ENCODE peak calls at places on chromosome 17, in nine cellular contexts. T is A549, C is sigmoid colon, Q is stomach, E is tibial nerve, Z is H1, N is transverse colon, S is suprapubic skin, R is K562. H is an unnamed sample.

GRCh38 chr17:77382356-77382911 is 241.7 kb downstream of the SEC14L1 start:
- DNase-seq in T (no peak), C (no peak), Z (no peak), R (no peak), S (no peak), N (no peak), E (no peak), Q (no peak), H (no peak)

GRCh38 chr17:19262650-19263620 is 25.8 kb downstream of the EPN2 start:
- DNase-seq in R (no peak), C (peak), E (no peak), Q (no peak), T (no peak), Z (no peak), S (no peak), N (no peak), H (no peak)

GRCh38 chr17:80845863-80846671 is 145.6 kb upstream of the CHMP6 start:
- DNase-seq in N (peak), S (no peak), Q (no peak), T (no peak), Z (no peak), C (peak), E (no peak), R (no peak), H (no peak)

GRCh38 chr17:47290870-47291241 is 32.9 kb upstream of the EFCAB13 start:
- DNase-seq in Q (no peak), S (no peak), N (no peak), T (no peak), Z (no peak), R (no peak), E (no peak), C (no peak), H (no peak)

GRCh38 chr17:39916918-39917317 is 1.5 kb downstream of the GSDMB start:
- DNase-seq in C (no peak), R (peak), Q (no peak), E (no peak), T (peak), N (no peak), Z (no peak), S (no peak), H (no peak)

GRCh38 chr17:55806745-55807466 is 56.1 kb downstream of the PCTP start:
- DNase-seq in S (no peak), Z (no peak), Q (no peak), R (no peak), C (no peak), E (no peak), N (no peak), T (no peak), H (no peak)

GRCh38 chr17:81391964-81392908 is 3.0 kb upstream of the BAHCC1 start:
- DNase-seq in C (peak), S (no peak), Z (no peak), R (no peak), E (no peak), N (peak), T (no peak), Q (no peak), H (peak)

GRCh38 chr17:64200080-64201042 is 62.7 kb downstream of the TEX2 start:
- DNase-seq in E (no peak), R (no peak), Q (no peak), T (no peak), Z (no peak), N (no peak), S (no peak), C (no peak), H (no peak)

GRCh38 chr17:41912925-41913324 is 5.8 kb downstream of the ACLY start:
- DNase-seq in E (no peak), R (no peak), C (no peak), N (no peak), T (no peak), Z (no peak), S (no peak), Q (no peak), H (no peak)

GRCh38 chr17:41970901-41971331 is 4.3 kb downstream of the CNP start:
- DNase-seq in Q (no peak), E (no peak), Z (no peak), R (no peak), T (no peak), S (no peak), C (no peak), N (no peak), H (no peak)

GRCh38 chr17:42010898-42011516 is 6.2 kb downstream of the DNAJC7 start:
- DNase-seq in S (no peak), E (no peak), R (peak), Q (no peak), C (no peak), N (no peak), T (peak), Z (no peak), H (no peak)

GRCh38 chr17:56629450-56630187 is 36.1 kb downstream of the NOG start:
- DNase-seq in T (peak), Q (no peak), N (no peak), R (peak), C (no peak), Z (peak), E (no peak), S (no peak), H (no peak)

GRCh38 chr17:30360396-30360795 is 18.3 kb upstream of the CPD start:
- DNase-seq in E (no peak), T (no peak), Z (no peak), S (no peak), Q (no peak), N (no peak), C (no peak), R (no peak), H (no peak)

GRCh38 chr17:29384901-29385300 is 5.3 kb upstream of the TAOK1 start:
- DNase-seq in T (peak), N (no peak), Z (no peak), S (no peak), C (no peak), E (no peak), R (no peak), Q (no peak), H (no peak)

GRCh38 chr17:82528484-82529265 is 9.1 kb downstream of the FOXK2 start:
- DNase-seq in E (no peak), N (peak), R (no peak), C (peak), T (peak), S (no peak), Z (no peak), Q (peak), H (no peak)

DNA sequence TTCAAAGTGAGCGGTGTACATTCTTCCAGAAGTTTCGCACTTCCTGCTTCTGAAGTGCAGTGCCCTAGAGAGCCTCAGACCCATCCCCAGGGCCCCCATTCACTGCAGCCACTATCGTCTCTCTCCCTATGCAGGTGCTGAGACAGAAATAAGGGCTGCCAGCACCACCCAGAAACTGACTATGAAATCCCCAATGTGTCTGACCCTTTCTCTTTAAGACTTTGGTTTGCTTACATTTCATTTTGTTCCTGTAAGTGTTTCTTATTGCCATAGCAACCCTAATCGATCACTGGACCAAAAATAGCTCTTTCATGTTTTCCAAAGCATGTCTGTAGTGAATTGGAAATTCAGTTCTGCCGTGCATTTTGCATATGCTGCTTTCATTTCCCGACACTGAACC is 148.8 kb upstream of the NOL11 start:
- DNase-seq in C (peak), N (no peak), Z (no peak), Q (no peak), R (no peak), S (no peak), E (no peak), T (no peak), H (no peak)
- TF ChIP-seq POLR2A in C (no peak), N (no peak), Z (no peak), Q (no peak), R (no peak), S (no peak), E (no peak), T (no peak), H (no peak)

DNA sequence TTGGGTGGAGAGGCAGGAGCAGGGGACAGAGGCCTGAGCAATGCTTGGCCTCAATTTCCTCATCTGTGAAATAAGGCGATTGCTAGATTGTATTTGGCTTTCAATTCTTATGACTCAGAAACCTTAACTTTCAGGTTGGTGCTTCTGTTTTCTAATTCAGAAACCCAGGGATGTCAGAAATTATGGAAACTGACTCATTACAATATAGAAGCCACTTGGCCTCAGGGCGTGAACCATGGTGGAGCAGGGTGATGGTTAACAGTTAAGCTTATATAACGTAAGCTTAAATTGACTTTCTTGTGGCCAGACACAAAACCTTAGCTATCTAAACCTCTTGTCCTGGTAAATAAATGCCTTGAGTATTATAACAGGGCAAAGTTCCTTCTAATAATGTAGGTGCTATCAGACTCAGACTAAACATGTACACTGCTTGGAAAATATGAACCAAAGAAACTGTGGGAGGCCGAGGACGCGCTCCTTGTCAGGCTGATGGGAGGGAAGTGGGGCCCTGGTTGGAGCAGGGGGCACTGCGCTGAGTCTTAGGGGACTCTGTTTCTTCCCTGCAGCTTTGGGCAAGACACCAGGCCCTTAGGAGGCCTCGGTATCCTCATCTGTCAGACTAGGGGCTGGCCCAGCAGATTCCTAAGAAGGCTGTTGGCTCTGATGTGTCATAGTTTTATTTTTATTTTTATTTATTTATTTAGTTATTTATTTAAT is 17.2 kb upstream of the SREBF1 start:
- DNase-seq in R (no peak), Z (no peak), T (no peak), Q (no peak), C (no peak), S (no peak), E (no peak), N (no peak), H (no peak)
- TF ChIP-seq EP300 in R (no peak), Z (no peak), T (no peak), Q (no peak), C (no peak), S (no peak), E (no peak), N (no peak), H (no peak)

GRCh38 chr17:2337152-2337810 is at the start of gene SGSM2:
- DNase-seq in S (no peak), E (no peak), C (peak), Q (peak), Z (no peak), R (peak), N (peak), T (peak), H (peak)

GRCh38 chr17:2331303-2331702 is 5.0 kb downstream of the TSR1 start:
- DNase-seq in R (no peak), E (no peak), Q (no peak), N (no peak), T (peak), Z (no peak), C (no peak), S (peak), H (no peak)

GRCh38 chr17:2335726-2336214 is 487 bp downstream of the TSR1 start:
- DNase-seq in Z (no peak), Q (no peak), S (no peak), R (peak), E (no peak), N (peak), C (peak), T (no peak), H (no peak)

GRCh38 chr17:2337811-2338657 is 733 bp downstream of the SGSM2 start:
- DNase-seq in E (no peak), Q (peak), R (peak), S (no peak), C (peak), N (peak), T (peak), Z (no peak), H (peak)

DNA sequence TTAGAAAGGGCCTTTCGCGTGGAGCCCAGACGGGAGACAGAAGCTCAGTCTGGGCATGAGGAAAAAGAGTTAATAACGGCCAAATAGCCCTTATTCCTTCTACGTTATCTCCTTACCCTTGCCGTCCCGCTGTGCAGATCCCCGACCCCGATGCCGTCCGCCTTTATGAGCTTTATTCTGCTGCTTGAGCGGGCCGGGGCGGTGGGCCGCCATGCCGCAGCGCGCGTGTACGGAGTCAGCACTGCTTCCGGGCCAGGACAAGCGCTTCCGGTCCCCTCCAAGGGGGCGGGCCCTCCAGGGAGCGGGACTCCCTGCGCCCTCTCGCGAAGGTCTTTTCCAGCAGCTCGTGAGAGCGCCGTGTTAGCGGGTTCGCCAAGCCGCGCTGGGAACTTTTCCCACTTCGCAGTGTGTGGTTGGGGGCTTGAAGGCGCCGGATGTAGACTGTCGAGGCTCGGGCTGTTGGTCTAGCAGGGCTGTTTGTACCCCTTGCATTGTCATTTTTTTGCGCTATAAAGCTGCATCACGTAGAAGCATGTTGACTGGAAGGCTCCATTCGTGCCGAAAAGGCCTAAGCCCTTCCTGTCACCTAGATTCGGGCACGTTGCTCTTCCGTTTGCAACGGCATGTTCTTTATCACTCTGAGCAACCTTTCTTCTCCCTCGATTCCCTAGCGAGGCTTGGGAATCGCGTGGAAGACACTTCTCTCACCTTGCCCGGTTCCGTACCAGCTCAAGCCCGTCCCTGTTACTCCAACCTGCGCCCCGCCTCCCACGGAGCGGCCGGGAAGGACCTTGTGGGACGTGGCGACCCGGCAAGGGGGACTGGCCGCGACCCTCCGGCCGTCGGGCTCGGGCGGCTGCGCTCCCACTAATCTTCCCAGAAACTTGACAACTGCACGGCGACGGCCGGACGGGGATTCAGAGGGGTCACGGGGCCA is at the start of gene TSR1:
- DNase-seq in E (peak), Q (peak), C (peak), S (peak), Z (peak), R (peak), N (peak), T (peak), H (peak)
- H3K27ac ChIP-seq in E (peak), Q (peak), C (peak), S (peak), Z (peak), R (peak), N (peak), T (peak), H (peak)

GRCh38 chr17:51761105-51761504 is 397.4 kb downstream of the CA10 start:
- DNase-seq in C (no peak), N (no peak), Q (no peak), T (no peak), R (no peak), Z (no peak), E (no peak), S (no peak), H (no peak)

GRCh38 chr17:51764387-51764971 is 394.0 kb downstream of the CA10 start:
- DNase-seq in Z (peak), Q (peak), T (peak), N (peak), R (peak), S (no peak), C (peak), E (no peak), H (peak)

DNA sequence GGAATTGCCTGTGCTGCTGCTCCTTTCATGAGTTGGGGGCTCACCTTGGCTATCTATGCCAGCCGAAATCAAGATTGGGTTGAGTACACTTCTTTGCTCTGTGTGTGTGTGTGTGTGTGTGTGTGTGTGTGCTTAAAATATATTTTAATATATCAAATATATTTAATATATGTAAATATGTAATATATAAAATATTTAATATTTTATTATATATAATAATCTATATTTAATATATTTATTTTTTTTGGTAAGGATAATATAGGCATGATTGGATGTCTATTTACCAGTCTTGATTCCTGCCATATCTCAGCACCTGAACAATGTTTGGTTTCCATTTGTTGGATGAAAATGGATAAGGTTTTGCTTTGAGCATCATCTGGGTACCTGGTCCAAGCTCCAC is 399.3 kb downstream of the CA10 start:
- DNase-seq in S (no peak), R (no peak), Z (no peak), C (no peak), Q (no peak), E (no peak), N (no peak), T (no peak), H (no peak)
- TF ChIP-seq POLR2A in S (no peak), R (no peak), Z (no peak), C (no peak), Q (no peak), E (no peak), N (no peak), T (no peak), H (no peak)

GRCh38 chr17:49183801-49184200 is 26.6 kb downstream of the GNGT2 start:
- DNase-seq in N (no peak), E (no peak), Z (no peak), C (no peak), S (no peak), T (no peak), R (no peak), Q (no peak), H (no peak)

GRCh38 chr17:49180998-49181635 is 29.3 kb downstream of the GNGT2 start:
- DNase-seq in N (no peak), S (no peak), T (no peak), R (no peak), Q (no peak), C (no peak), Z (no peak), E (no peak), H (no peak)

GRCh38 chr17:49183341-49183740 is 27.0 kb downstream of the GNGT2 start:
- DNase-seq in Q (no peak), S (no peak), Z (no peak), N (no peak), E (no peak), C (no peak), R (no peak), T (no peak), H (no peak)

GRCh38 chr17:49180303-49180702 is 30.1 kb downstream of the GNGT2 start:
- DNase-seq in S (peak), C (peak), E (peak), T (peak), Z (no peak), R (peak), Q (peak), N (peak), H (peak)
- TF ChIP-seq EP300 in S (no peak), C (no peak), E (no peak), T (no peak), Z (no peak), R (no peak), Q (no peak), N (no peak), H (no peak)